ENCODE peak calls at places on chromosomes 5 and 9, in seven cellular contexts. B is HCEC 1CT; U is hippocampal formation; P is astrocyte; W is effector memory CD8-positive, alpha-beta T cell; Y is dermis blood vessel endothelial cell; Z is activated naive CD8-positive, alpha-beta T cell treated with anti-CD3 and anti-CD28 coated beads for 36 hours. I is an unnamed sample.

GRCh38 chr9:99093492-99093791 is 11.5 kb upstream of the TGFBR1 start:
- DNase-seq in B (no peak), U (no peak), P (no peak), W (no peak), Y (no peak), Z (peak), I (no peak)

GRCh38 chr5:154519375-154519774 is 41.3 kb upstream of the HAND1 start:
- DNase-seq in B (peak), U (no peak), P (peak), W (no peak), Y (no peak), Z (no peak), I (peak)

GRCh38 chr9:105835721-105836120 is 141.4 kb downstream of the TMEM38B start:
- DNase-seq in B (no peak), U (no peak), P (no peak), W (no peak), Y (no peak), Z (no peak), I (no peak)

GRCh38 chr5:72451771-72452505 is 55.3 kb downstream of the ZNF366 start:
- DNase-seq in B (peak), U (no peak), P (peak), W (no peak), Y (peak), Z (no peak), I (peak)

GRCh38 chr5:125026900-125027731 is 280.7 kb upstream of the ZNF608 start:
- DNase-seq in B (no peak), U (no peak), P (peak), W (no peak), Y (no peak), Z (no peak), I (peak)

GRCh38 chr5:151738125-151738848 is 20.1 kb downstream of the ATOX1 start:
- DNase-seq in B (peak), U (no peak), P (peak), W (no peak), Y (peak), Z (no peak), I (no peak)

GRCh38 chr9:113184509-113184908 is 33.7 kb downstream of the SLC31A2 start:
- DNase-seq in B (peak), U (no peak), P (no peak), W (no peak), Y (no peak), Z (no peak), I (peak)

GRCh38 chr9:693460-694390 is 147.8 kb upstream of the DMRT1 start:
- DNase-seq in B (peak), U (peak), P (peak), W (no peak), Y (peak), Z (no peak), I (peak)

GRCh38 chr5:45521067-45521466 is 175.1 kb downstream of the HCN1 start:
- DNase-seq in B (peak), U (no peak), P (peak), W (no peak), Y (peak), Z (no peak), I (peak)

GRCh38 chr9:121744002-121744686 is 92.7 kb downstream of the DAB2IP start:
- DNase-seq in B (peak), U (peak), P (peak), W (peak), Y (peak), Z (peak), I (peak)

GRCh38 chr5:160250226-160250625 is 20.9 kb downstream of the FABP6 start:
- DNase-seq in B (no peak), U (no peak), P (no peak), W (no peak), Y (no peak), Z (no peak), I (no peak)

GRCh38 chr5:81789033-81789432 is 38.1 kb upstream of the SSBP2 start:
- DNase-seq in B (peak), U (no peak), P (peak), W (no peak), Y (peak), Z (no peak), I (peak)

GRCh38 chr9:85995612-85996011 is 54.7 kb downstream of the NAA35 start:
- DNase-seq in B (no peak), U (no peak), P (no peak), W (no peak), Y (no peak), Z (no peak), I (no peak)

GRCh38 chr9:77759391-77759790 is 111.3 kb upstream of the GNA14 start:
- DNase-seq in B (no peak), U (no peak), P (no peak), W (no peak), Y (no peak), Z (no peak), I (no peak)

GRCh38 chr5:94754824-94755223 is 136.4 kb downstream of the SLF1 start:
- DNase-seq in B (no peak), U (no peak), P (no peak), W (no peak), Y (no peak), Z (no peak), I (no peak)

GRCh38 chr5:175659546-175660248 is 1.8 kb downstream of the HRH2 start:
- DNase-seq in B (no peak), U (no peak), P (no peak), W (no peak), Y (peak), Z (no peak), I (no peak)

GRCh38 chr9:109499631-109500120 is 1.6 kb upstream of the PTPN3 start:
- DNase-seq in B (no peak), U (no peak), P (no peak), W (no peak), Y (no peak), Z (peak), I (peak)

GRCh38 chr9:6829027-6829426 is 71.3 kb downstream of the KDM4C start:
- DNase-seq in B (peak), U (no peak), P (no peak), W (no peak), Y (no peak), Z (no peak), I (peak)

GRCh38 chr5:178155065-178155464 is 1.4 kb upstream of the NHP2 start:
- DNase-seq in B (peak), U (no peak), P (no peak), W (no peak), Y (no peak), Z (no peak), I (no peak)

GRCh38 chr9:28934111-28934510 is 1360.8 kb upstream of the C9orf72 start:
- DNase-seq in B (no peak), U (no peak), P (no peak), W (no peak), Y (no peak), Z (no peak), I (no peak)

GRCh38 chr5:137181685-137182084 is 317.4 kb downstream of the SPOCK1 start:
- DNase-seq in B (no peak), U (no peak), P (no peak), W (no peak), Y (no peak), Z (no peak), I (no peak)

GRCh38 chr5:91312698-91313097 is 70.4 kb downstream of the ARRDC3 start:
- DNase-seq in B (peak), U (no peak), P (no peak), W (no peak), Y (peak), Z (no peak), I (no peak)

GRCh38 chr5:65021527-65022226 is 252.9 kb downstream of the CWC27 start:
- DNase-seq in B (no peak), U (no peak), P (no peak), W (no peak), Y (no peak), Z (no peak), I (no peak)

GRCh38 chr9:72349911-72350310 is 15.1 kb downstream of the ZFAND5 start:
- DNase-seq in B (no peak), U (no peak), P (no peak), W (no peak), Y (no peak), Z (no peak), I (peak)

GRCh38 chr5:112529525-112529924 is 110.4 kb upstream of the EPB41L4A start:
- DNase-seq in B (no peak), U (no peak), P (no peak), W (no peak), Y (peak), Z (no peak), I (no peak)

GRCh38 chr5:109907751-109908150 is 218.0 kb downstream of the MAN2A1 start:
- DNase-seq in B (peak), U (peak), P (peak), W (no peak), Y (no peak), Z (no peak), I (peak)

GRCh38 chr9:81431662-81432061 is 257.7 kb downstream of the TLE1 start:
- DNase-seq in B (peak), U (no peak), P (peak), W (no peak), Y (peak), Z (no peak), I (peak)

GRCh38 chr5:151174612-151175101 is 17.1 kb upstream of the ANXA6 start:
- DNase-seq in B (no peak), U (no peak), P (no peak), W (no peak), Y (peak), Z (no peak), I (no peak)

GRCh38 chr5:134803821-134804220 is 41.9 kb upstream of the C5orf24 start:
- DNase-seq in B (no peak), U (no peak), P (no peak), W (no peak), Y (no peak), Z (no peak), I (no peak)

GRCh38 chr5:103272377-103272776 is 13.8 kb downstream of the MACIR start:
- DNase-seq in B (no peak), U (no peak), P (peak), W (no peak), Y (no peak), Z (no peak), I (no peak)

I was measured in mesenchymal stem cell.